ENCODE peak calls at places on chromosomes 7 and 10, in four cellular contexts. K is OCI-LY7, X is keratinocyte, P is GM23248. Y is an unnamed sample.

GRCh38 chr7:103691291-103691690 is 245.3 kb upstream of the SLC26A5 start:
- DNase-seq in K (no peak), X (no peak), P (no peak), Y (no peak)

GRCh38 chr10:11754180-11754579 is 12.0 kb downstream of the ECHDC3 start:
- DNase-seq in K (no peak), X (no peak), P (no peak), Y (no peak)

GRCh38 chr7:123484199-123484598 is 50.2 kb downstream of the IQUB start:
- DNase-seq in K (no peak), X (no peak), P (no peak), Y (no peak)

GRCh38 chr7:73442903-73443542 is 9.4 kb downstream of the FZD9 start:
- DNase-seq in K (no peak), X (no peak), P (no peak), Y (no peak)

GRCh38 chr7:139827042-139827441 is 2.0 kb upstream of the TBXAS1 start:
- DNase-seq in K (peak), X (no peak), P (no peak), Y (no peak)

GRCh38 chr7:38398725-38399321 is 125.4 kb upstream of the TARP start:
- DNase-seq in K (peak), X (no peak), P (peak), Y (peak)

GRCh38 chr10:4650109-4650508 is 175.9 kb upstream of the AKR1E2 start:
- DNase-seq in K (no peak), X (no peak), P (peak), Y (no peak)

GRCh38 chr10:104317195-104318095 is 20.8 kb downstream of the ITPRIP start:
- DNase-seq in K (peak), X (no peak), P (peak), Y (peak)

GRCh38 chr7:141652691-141653090 is 49.3 kb downstream of the DENND11 start:
- DNase-seq in K (no peak), X (no peak), P (no peak), Y (no peak)

GRCh38 chr10:18542832-18543231 is 108.6 kb downstream of the NSUN6 start:
- DNase-seq in K (no peak), X (no peak), P (peak), Y (no peak)

GRCh38 chr10:87657370-87657769 is 2.3 kb upstream of the PAPSS2 start:
- DNase-seq in K (no peak), X (no peak), P (peak), Y (no peak)

GRCh38 chr10:87659571-87660483 is at the start of gene PAPSS2:
- DNase-seq in K (no peak), X (no peak), P (peak), Y (peak)

GRCh38 chr10:87658383-87658795 is 1.3 kb upstream of the PAPSS2 start:
- DNase-seq in K (no peak), X (no peak), P (peak), Y (no peak)

GRCh38 chr10:87660484-87661133 is 931 bp downstream of the PAPSS2 start:
- DNase-seq in K (no peak), X (no peak), P (peak), Y (no peak)

GRCh38 chr10:87658858-87659555 is 671 bp upstream of the PAPSS2 start:
- DNase-seq in K (no peak), X (no peak), P (no peak), Y (no peak)
- H2AFZ ChIP-seq in K (no peak), X (no peak), P (peak), Y (peak)

DNA sequence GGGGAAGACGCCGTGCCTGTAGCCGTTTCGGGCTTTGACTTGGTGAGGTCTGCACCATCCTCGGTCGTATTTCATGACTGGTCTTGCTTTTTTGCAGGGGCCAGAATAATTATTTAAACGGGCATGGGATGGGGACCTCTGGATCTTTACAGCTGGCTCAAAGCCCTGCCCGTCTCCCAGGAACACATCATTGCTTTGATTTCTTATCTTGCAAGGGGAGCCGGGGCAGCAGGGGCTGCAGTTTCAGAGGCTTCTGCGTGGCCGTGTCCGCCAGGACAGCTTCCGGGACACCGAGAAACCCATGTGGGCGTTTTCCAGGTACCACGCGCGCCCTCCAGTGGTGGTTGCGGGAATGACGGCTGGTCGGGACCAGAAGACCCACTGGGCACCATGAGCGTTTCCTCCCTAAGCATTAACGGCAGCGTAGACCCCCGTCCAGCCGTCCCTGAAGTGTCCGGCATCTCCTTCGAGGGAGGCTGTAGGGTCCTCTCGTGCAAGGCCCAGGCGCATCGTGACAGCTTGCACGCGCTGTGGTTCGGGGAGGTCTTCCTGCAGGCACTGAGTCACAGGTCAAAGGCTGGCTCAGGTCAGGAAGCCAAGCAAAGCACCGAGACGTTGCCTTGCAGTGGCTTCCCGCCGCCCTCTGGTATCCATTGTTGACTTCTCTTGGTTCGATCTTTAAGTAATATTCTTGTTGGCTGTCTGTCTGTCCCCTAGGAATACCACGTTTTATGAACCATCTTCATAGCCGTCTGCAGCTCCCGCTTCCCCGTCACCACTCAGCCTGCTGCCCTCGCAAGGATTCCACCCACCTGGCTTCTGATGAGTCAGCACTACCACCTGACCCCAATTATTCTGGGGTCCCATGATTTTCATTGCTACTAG is 16.2 kb upstream of the ZFAND2A start:
- DNase-seq in K (peak), X (no peak), P (peak), Y (peak)
- H2AFZ ChIP-seq in K (peak), X (peak), P (peak), Y (peak)

GRCh38 chr7:120731276-120731675 is 126.7 kb downstream of the TSPAN12 start:
- DNase-seq in K (no peak), X (no peak), P (no peak), Y (no peak)
- H2AFZ ChIP-seq in K (no peak), X (no peak), P (no peak), Y (no peak)

GRCh38 chr10:28367419-28367818 is 64.6 kb upstream of the MPP7 start:
- DNase-seq in K (no peak), X (no peak), P (no peak), Y (no peak)

GRCh38 chr10:28366943-28367342 is 64.1 kb upstream of the MPP7 start:
- DNase-seq in K (no peak), X (no peak), P (no peak), Y (no peak)

GRCh38 chr10:28365840-28366239 is 63.0 kb upstream of the MPP7 start:
- DNase-seq in K (no peak), X (no peak), P (no peak), Y (no peak)

GRCh38 chr10:28370107-28370835 is 67.4 kb upstream of the MPP7 start:
- DNase-seq in K (no peak), X (no peak), P (no peak), Y (no peak)

DNA sequence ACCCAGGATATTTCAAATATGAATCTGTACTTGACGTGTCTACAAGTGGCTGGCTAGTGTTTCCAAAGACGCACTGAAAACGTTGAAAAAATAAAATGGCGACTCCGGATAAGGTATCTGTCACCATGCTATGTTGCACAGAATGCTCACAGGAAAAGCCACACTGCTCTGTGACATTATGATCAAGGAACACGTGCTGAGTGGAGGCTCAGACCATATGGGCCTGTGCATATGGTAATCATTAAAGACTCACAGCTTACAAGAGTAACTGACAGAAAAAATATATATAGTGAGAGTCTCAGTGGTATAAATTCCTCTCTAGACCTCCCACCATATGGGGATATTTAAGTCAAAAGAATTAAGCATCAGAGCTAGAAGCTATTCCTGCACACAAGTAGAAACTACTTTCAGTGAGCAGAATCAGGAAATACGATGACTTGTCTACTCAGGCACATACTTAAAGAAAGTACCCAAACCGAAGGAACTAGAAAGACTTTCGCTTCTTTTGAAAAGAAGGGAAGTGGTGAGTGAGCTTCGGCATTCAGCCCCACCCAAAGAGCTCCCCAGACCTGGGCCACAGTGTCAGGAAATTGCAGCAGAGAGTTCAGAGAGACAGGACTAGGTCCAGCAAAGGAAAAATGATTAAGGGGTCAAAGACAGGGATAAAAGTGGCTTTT is 65.1 kb upstream of the MPP7 start:
- DNase-seq in K (peak), X (no peak), P (no peak), Y (no peak)
- H2AFZ ChIP-seq in K (peak), X (peak), P (no peak), Y (no peak)

GRCh38 chr7:105521027-105521730 is 892 bp downstream of the PUS7 start:
- DNase-seq in K (peak), X (no peak), P (peak), Y (peak)
- H2AFZ ChIP-seq in K (peak), X (peak), P (peak), Y (peak)

GRCh38 chr7:48154792-48155413 is 16.4 kb upstream of the ABCA13 start:
- DNase-seq in K (peak), X (no peak), P (peak), Y (peak)
- H2AFZ ChIP-seq in K (no peak), X (no peak), P (no peak), Y (no peak)

DNA sequence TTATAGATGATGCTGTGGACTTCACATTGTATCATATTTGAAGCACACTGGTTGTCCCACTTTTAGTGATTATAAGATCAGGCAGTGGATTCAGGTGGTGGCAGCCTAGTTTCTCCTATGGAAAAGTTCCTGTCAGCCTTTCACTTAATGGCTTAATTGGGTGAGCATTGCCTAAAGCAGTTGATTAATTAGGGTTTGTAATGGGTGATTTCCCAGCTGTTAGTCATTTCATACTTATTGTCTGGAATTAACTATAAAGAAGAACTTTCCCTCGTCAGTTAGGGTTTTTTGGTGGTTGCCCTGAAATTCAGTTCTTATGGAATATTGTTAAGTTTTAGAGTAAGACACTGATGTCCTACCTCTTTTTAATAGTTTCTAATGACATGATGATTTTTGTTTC is 78.8 kb downstream of the SLC25A40 start:
- DNase-seq in K (no peak), X (no peak), P (no peak), Y (no peak)
- H2AFZ ChIP-seq in K (no peak), X (no peak), P (no peak), Y (no peak)

Y was measured in mammary epithelial cell.